ENCODE peak calls at places on chromosomes 6 and 20, in four cellular contexts. I is AG04450, K is colonic mucosa, L is hepatocyte. A is an unnamed sample.

GRCh38 chr6:141562181-141562800 is 570.4 kb upstream of the GJE1 start:
- DNase-seq in I (no peak), L (peak), K (peak), A (no peak)

GRCh38 chr20:36925234-36925633 is 26.3 kb downstream of the SAMHD1 start:
- DNase-seq in L (no peak), I (no peak), K (no peak), A (no peak)

GRCh38 chr6:158869604-158870417 is 50.6 kb upstream of the EZR start:
- DNase-seq in L (peak), K (peak), I (peak), A (no peak)

GRCh38 chr6:70706491-70707123 is 38.9 kb downstream of the SMAP1 start:
- DNase-seq in L (peak), I (peak), K (no peak), A (peak)

GRCh38 chr6:169263836-169264608 is 10.4 kb upstream of the THBS2 start:
- DNase-seq in L (peak), I (no peak), K (no peak), A (no peak)

GRCh38 chr6:34525431-34526175 is 30.5 kb downstream of the SPDEF start:
- DNase-seq in I (no peak), K (no peak), L (no peak), A (no peak)

GRCh38 chr6:70304611-70305010 is 1.7 kb upstream of the COL9A1 start:
- DNase-seq in K (no peak), I (no peak), L (no peak), A (no peak)

GRCh38 chr20:47887064-47887463 is 101.8 kb upstream of the SULF2 start:
- DNase-seq in K (no peak), L (no peak), I (no peak), A (no peak)

GRCh38 chr20:36541227-36542018 is at the start of gene MYL9:
- DNase-seq in I (peak), K (peak), L (peak), A (peak)

GRCh38 chr6:92810913-92811312 is 608.4 kb downstream of the EPHA7 start:
- DNase-seq in I (peak), L (peak), K (no peak), A (no peak)

GRCh38 chr20:21450572-21450971 is 53.2 kb upstream of the NKX2-4 start:
- DNase-seq in I (no peak), K (no peak), L (no peak), A (no peak)

GRCh38 chr6:67497749-67498148 is 1137.3 kb upstream of the ADGRB3 start:
- DNase-seq in L (no peak), K (no peak), I (no peak), A (no peak)

GRCh38 chr20:23082846-23083552 is 3.1 kb downstream of the CD93 start:
- DNase-seq in L (no peak), I (no peak), K (no peak), A (no peak)

GRCh38 chr6:34246563-34247391 is 2.0 kb downstream of the SMIM29 start:
- DNase-seq in L (peak), K (peak), I (no peak), A (no peak)

GRCh38 chr6:11241793-11242201 is 9.3 kb upstream of the NEDD9 start:
- DNase-seq in I (no peak), L (peak), K (no peak), A (no peak)

GRCh38 chr6:113432729-113433505 is 424.2 kb upstream of the MARCKS start:
- DNase-seq in K (no peak), L (no peak), I (no peak), A (peak)

GRCh38 chr6:157728183-157728881 is 94.7 kb upstream of the SNX9 start:
- DNase-seq in I (no peak), K (peak), L (peak), A (no peak)

GRCh38 chr6:126607281-126607680 is 267.4 kb downstream of the CENPW start:
- DNase-seq in L (no peak), I (no peak), K (no peak), A (no peak)

GRCh38 chr20:9186396-9186795 is 117.5 kb downstream of the PLCB4 start:
- DNase-seq in L (no peak), K (no peak), I (no peak), A (no peak)

GRCh38 chr6:162713926-162714759 is 13.4 kb downstream of the PRKN start:
- DNase-seq in K (no peak), L (no peak), I (no peak), A (no peak)

GRCh38 chr20:54017846-54018245 is 52.5 kb downstream of the BCAS1 start:
- DNase-seq in K (no peak), I (no peak), L (no peak), A (no peak)

GRCh38 chr20:59149678-59150504 is 13.7 kb upstream of the ZNF831 start:
- DNase-seq in I (no peak), K (no peak), L (peak), A (no peak)

GRCh38 chr20:10666221-10667076 is 7.3 kb downstream of the JAG1 start:
- DNase-seq in I (no peak), K (no peak), L (no peak), A (no peak)

GRCh38 chr6:166626177-166627038 is 643 bp downstream of the RPS6KA2 start:
- DNase-seq in L (peak), I (no peak), K (peak), A (no peak)

GRCh38 chr6:74534485-74535211 is 671.2 kb downstream of the COL12A1 start:
- DNase-seq in K (peak), L (peak), I (peak), A (peak)

GRCh38 chr6:136887899-136888298 is 34.2 kb upstream of the SLC35D3 start:
- DNase-seq in I (no peak), K (no peak), L (no peak), A (no peak)

GRCh38 chr6:70663881-70664466 is 3.7 kb upstream of the SMAP1 start:
- DNase-seq in L (no peak), I (no peak), K (no peak), A (no peak)

GRCh38 chr6:40356242-40356910 is 230.8 kb downstream of the LRFN2 start:
- DNase-seq in I (no peak), L (no peak), K (no peak), A (no peak)

GRCh38 chr6:4616311-4616710 is 159.9 kb upstream of the CDYL start:
- DNase-seq in L (no peak), I (no peak), K (no peak), A (no peak)

GRCh38 chr6:125255201-125255600 is 46.6 kb downstream of the HDDC2 start:
- DNase-seq in I (no peak), L (no peak), K (no peak), A (no peak)

GRCh38 chr20:1327241-1327653 is 1.7 kb downstream of the SDCBP2 start:
- DNase-seq in L (peak), I (no peak), K (peak), A (no peak)

GRCh38 chr6:85464722-85465150 is 14.9 kb downstream of the NT5E start:
- DNase-seq in L (no peak), K (no peak), I (peak), A (no peak)

GRCh38 chr20:10929023-10929422 is 255.2 kb upstream of the JAG1 start:
- DNase-seq in K (no peak), I (no peak), L (no peak), A (no peak)

GRCh38 chr6:25541228-25541627 is 110.8 kb upstream of the SCGN start:
- DNase-seq in K (no peak), I (no peak), L (no peak), A (no peak)

GRCh38 chr6:26044140-26045045 is 42.8 kb upstream of the HFE start:
- DNase-seq in L (no peak), I (no peak), K (peak), A (no peak)

GRCh38 chr6:169370054-169370453 is 116.4 kb upstream of the THBS2 start:
- DNase-seq in I (no peak), K (no peak), L (no peak), A (no peak)

GRCh38 chr20:4896971-4897497 is 104.3 kb downstream of the SLC23A2 start:
- DNase-seq in I (no peak), K (peak), L (peak), A (no peak)
- TF ChIP-seq CTCF in I (no peak), K (no peak), L (peak), A (no peak)

DNA sequence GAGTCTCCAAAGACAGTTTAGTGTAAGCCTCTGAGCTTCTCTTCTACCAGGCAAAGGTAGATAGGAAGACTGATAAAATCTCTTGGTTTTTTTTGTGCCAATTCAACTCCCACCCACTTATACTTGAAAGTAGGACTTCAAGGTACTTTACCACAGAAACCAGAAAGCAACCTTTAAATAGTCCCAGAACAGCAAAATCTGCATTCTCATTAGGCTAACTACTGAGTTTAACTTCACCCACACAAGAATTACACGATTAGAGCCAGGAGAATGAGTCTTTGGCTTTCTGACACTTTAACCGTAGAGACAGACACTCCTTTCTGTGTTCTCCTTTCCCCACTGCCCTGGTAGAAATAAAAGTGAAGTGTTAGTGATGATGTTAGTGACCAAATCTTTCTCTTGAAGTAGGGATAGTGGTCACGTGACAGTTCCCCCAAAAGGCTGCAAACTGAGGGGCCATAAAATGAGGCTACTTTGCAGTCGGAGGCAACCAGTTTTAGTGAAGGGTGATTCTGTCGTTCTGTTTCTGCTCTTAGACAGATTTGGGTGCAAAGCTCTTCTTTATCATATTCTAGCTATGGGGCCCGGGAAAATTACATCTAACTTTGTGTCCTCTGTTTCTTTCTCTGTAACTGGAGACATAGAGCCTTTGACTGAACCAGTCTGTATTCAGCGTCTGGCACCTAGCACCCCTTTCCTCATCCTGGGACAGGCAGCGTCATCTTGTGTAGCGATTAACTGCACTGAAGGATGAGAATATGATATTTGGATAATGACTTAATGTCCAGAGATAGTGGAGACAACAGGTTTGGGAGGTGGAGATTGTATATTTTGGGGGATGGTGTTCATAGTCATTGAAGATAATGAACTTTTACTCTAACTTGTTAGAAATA is 206.4 kb upstream of the CITED2 start:
- DNase-seq in K (no peak), L (no peak), I (no peak), A (no peak)
- TF ChIP-seq CTCF in K (no peak), L (no peak), I (no peak), A (no peak)

GRCh38 chr20:38337561-38338140 is 8.6 kb upstream of the LBP start:
- DNase-seq in L (peak), K (peak), I (no peak), A (no peak)
- TF ChIP-seq CTCF in L (peak), K (peak), I (peak), A (peak)

DNA sequence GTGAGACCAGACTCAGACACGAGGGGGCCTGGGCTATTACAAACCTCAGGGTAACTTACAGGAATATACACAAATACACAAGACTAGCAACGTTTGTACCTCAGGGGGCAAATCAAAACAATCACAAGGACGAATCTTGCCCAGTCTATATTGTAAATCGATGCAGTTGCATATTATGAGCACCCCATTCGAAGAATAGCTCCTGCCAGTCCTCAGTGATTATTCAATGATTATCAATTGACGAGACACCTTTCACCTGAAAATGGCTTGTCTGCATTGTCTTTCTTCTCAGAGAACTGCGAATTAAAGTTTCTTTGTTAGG is 24.6 kb upstream of the MAP3K7 start:
- DNase-seq in I (no peak), K (no peak), L (no peak), A (no peak)
- TF ChIP-seq CTCF in I (no peak), K (no peak), L (no peak), A (no peak)

DNA sequence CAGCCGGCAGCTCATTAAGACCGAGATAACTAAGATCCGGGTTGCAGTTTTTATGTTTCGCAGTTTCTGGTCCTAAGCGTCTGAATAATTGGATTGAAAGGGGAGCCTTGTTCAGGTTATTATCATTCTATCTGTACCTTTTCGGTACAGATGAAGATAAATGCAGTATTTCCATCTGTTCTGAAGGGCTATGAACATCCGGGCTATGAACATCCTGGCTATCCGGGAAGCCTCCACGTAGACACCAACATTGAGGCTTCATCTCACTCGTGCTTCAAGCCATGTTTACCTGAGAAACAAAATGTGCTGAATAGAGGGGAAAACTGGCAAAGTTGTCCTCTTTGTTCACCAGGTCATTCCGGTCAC is 399 bp upstream of the REPS1 start:
- DNase-seq in K (no peak), L (no peak), I (no peak), A (no peak)
- TF ChIP-seq CTCF in K (peak), L (no peak), I (no peak), A (no peak)

DNA sequence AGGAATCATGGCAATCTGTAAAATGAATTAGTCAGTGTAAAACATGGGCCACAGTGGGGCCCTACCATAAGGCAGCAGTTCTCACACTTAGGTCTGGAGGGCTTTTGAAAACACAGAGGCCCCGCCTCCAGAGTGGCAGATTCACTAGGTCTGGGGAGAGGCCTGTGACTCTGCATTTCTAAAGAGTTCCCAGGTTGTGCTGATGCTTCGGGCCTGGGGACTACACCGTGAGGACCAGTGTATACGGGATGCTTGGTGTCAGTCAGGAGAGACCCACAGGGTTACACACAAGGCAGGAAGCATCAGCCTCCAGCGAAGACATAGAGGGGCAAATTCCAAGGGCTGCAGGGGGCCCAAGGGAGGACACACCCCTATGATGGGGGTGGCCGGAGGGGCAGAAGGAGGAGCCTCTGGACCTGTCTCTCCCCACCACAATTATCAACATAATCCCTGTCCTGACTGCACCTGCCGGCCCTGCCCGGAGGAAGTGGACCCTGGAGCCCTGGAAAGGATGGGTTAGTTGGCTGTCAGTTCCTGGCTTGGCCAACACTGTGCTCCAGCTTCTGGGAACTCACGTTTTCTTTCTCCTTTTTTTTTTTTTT is 46.7 kb downstream of the FGD2 start:
- DNase-seq in K (no peak), L (no peak), I (no peak), A (no peak)
- TF ChIP-seq CTCF in K (no peak), L (no peak), I (no peak), A (no peak)

GRCh38 chr20:45974896-45975565 is 3.0 kb upstream of the ZNF335 start:
- DNase-seq in K (no peak), L (no peak), I (no peak), A (no peak)

GRCh38 chr20:45970646-45971424 is 1.2 kb downstream of the ZNF335 start:
- DNase-seq in I (no peak), L (peak), K (no peak), A (no peak)

GRCh38 chr20:45971675-45972499 is at the start of gene ZNF335:
- DNase-seq in L (peak), I (peak), K (peak), A (peak)

GRCh38 chr20:45971425-45971674 is 653 bp downstream of the ZNF335 start:
- DNase-seq in I (no peak), K (no peak), L (no peak), A (no peak)

DNA sequence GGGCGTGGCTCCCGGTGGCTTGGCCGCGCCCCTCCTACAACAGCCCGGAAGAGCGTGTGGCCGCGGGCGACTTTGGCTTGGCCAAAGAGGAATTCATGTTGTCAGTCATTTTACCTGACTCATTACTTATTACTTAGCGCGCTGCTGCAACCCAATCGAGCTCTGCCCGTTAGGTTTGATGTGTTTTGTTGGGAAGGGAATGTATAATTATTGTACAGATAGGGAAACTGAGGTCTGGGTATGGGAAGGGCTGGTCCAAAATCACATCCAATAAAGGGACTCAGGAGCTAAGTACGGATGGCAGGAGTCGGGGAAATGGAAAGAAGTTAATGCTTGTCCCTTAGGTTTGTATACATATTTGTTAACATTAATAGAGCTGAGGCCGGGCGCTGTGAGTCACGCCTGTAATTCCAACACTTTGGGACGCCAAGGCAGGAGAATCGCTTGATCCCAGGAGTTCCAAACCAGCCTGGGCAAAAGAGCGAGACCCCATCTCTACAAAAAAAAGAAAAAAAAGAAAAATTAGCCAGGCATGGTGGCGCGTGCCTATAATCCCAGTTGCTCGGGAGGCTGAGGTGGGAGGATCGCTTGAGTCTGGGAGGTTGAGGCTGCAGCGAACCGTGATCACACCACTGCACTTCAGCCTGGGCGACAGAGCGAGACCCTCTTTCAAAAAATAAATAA is 639 bp upstream of the ZNF335 start:
- DNase-seq in I (no peak), K (no peak), L (no peak), A (no peak)
- TF ChIP-seq CTCF in I (no peak), K (no peak), L (no peak), A (no peak)

GRCh38 chr6:14703586-14703985 is 542.3 kb upstream of the JARID2 start:
- DNase-seq in I (no peak), K (no peak), L (no peak), A (peak)
- TF ChIP-seq CTCF in I (no peak), K (no peak), L (no peak), A (no peak)

DNA sequence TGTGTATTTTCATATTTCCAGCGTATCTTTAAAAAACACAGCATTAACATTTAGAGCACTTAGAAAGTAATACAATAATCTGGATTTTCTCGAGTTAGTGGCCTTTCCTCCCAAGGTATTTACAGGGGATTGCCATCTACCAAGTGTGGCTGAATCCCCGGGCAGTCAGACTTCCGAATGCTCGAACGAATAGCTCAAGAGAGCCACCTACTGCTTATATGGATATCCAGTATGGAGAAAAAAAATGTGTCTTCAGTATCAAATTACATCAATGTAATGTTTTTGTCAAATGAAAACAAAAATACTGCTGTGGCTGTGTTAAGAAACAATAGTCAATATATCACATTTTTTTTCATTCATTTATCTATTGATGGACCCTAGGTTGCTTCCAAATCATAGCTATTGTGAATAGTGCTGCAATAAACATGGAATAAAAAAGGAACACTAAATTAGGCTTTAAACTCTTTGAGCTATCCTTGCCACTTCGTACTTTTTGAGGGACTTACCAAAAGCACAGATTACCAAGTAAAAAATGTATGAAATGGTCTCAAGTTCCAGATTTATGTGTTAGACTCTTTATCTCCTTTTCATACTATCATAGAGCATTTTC is 654.5 kb upstream of the PTCHD4 start:
- DNase-seq in L (peak), I (peak), K (peak), A (no peak)
- TF ChIP-seq CTCF in L (peak), I (peak), K (no peak), A (peak)

GRCh38 chr6:45467853-45468252 is 90.1 kb upstream of the SUPT3H start:
- DNase-seq in K (no peak), L (no peak), I (no peak), A (no peak)
- TF ChIP-seq CTCF in K (no peak), L (no peak), I (no peak), A (no peak)